ENCODE peak calls at places on chromosomes 7 and 10, in four cellular contexts. One of them, this sample, is unnamed. For H3K4me1, the result is how much of the 10 kb centered on the place peaks cover.

GRCh38 chr7:25559581-25560367 is 331.5 kb upstream of the NPVF start:
- DNase-seq in hepatocyte: no peak
- DNase-seq in A549: no peak
- DNase-seq in psoas muscle: no peak
- DNase-seq in this sample: no peak

GRCh38 chr10:96532523-96532922 is 18.8 kb upstream of the TLL2 start:
- DNase-seq in hepatocyte: no peak
- DNase-seq in A549: no peak
- DNase-seq in psoas muscle: no peak
- DNase-seq in this sample: no peak

GRCh38 chr7:47477191-47478016 is 104.5 kb downstream of the TNS3 start:
- DNase-seq in hepatocyte: no peak
- DNase-seq in A549: no peak
- DNase-seq in psoas muscle: no peak
- DNase-seq in this sample: no peak

GRCh38 chr10:191703-192518 is 56.7 kb downstream of the ZMYND11 start:
- DNase-seq in hepatocyte: no peak
- DNase-seq in A549: no peak
- DNase-seq in psoas muscle: peak
- DNase-seq in this sample: no peak

GRCh38 chr7:104296900-104297299 is 31.5 kb upstream of the LHFPL3 start:
- DNase-seq in hepatocyte: no peak
- DNase-seq in A549: no peak
- DNase-seq in psoas muscle: no peak
- DNase-seq in this sample: no peak

GRCh38 chr10:124670849-124671248 is 73.3 kb downstream of the FAM53B start:
- DNase-seq in hepatocyte: no peak
- DNase-seq in A549: no peak
- DNase-seq in psoas muscle: peak
- DNase-seq in this sample: peak

GRCh38 chr7:519429-519973 is at the start of gene PDGFA:
- DNase-seq in hepatocyte: peak
- DNase-seq in A549: no peak
- DNase-seq in psoas muscle: peak
- DNase-seq in this sample: no peak

GRCh38 chr7:54969190-54969967 is 49.4 kb upstream of the EGFR start:
- DNase-seq in hepatocyte: no peak
- DNase-seq in A549: no peak
- DNase-seq in psoas muscle: no peak
- DNase-seq in this sample: no peak

GRCh38 chr10:101031796-101032636 is 982 bp downstream of the SFXN3 start:
- DNase-seq in hepatocyte: peak
- DNase-seq in A549: peak
- DNase-seq in psoas muscle: peak
- DNase-seq in this sample: peak

GRCh38 chr10:119896937-119897336 is 4.4 kb downstream of the SEC23IP start:
- DNase-seq in hepatocyte: peak
- DNase-seq in A549: no peak
- DNase-seq in psoas muscle: peak
- DNase-seq in this sample: peak

GRCh38 chr7:151863386-151864079 is 13.4 kb downstream of the PRKAG2 start:
- DNase-seq in hepatocyte: no peak
- DNase-seq in A549: no peak
- DNase-seq in psoas muscle: no peak
- DNase-seq in this sample: no peak

GRCh38 chr10:79417731-79418130 is 27.7 kb downstream of the ZCCHC24 start:
- DNase-seq in hepatocyte: no peak
- DNase-seq in A549: no peak
- DNase-seq in psoas muscle: no peak
- DNase-seq in this sample: no peak

GRCh38 chr7:131109011-131109756 is 218.5 kb upstream of the MKLN1 start:
- DNase-seq in hepatocyte: no peak
- DNase-seq in A549: no peak
- DNase-seq in psoas muscle: no peak
- DNase-seq in this sample: no peak

GRCh38 chr7:41116817-41117216 is 586.1 kb downstream of the INHBA start:
- DNase-seq in hepatocyte: no peak
- DNase-seq in A549: no peak
- DNase-seq in psoas muscle: no peak
- DNase-seq in this sample: no peak

GRCh38 chr10:94129393-94130130 is 135.8 kb downstream of the PLCE1 start:
- DNase-seq in hepatocyte: peak
- DNase-seq in A549: peak
- DNase-seq in psoas muscle: no peak
- DNase-seq in this sample: no peak

GRCh38 chr7:41693150-41693997 is 9.5 kb downstream of the INHBA start:
- DNase-seq in hepatocyte: peak
- DNase-seq in A549: no peak
- DNase-seq in psoas muscle: no peak
- DNase-seq in this sample: no peak

GRCh38 chr10:31419394-31420063 is 100.5 kb downstream of the ZEB1 start:
- DNase-seq in hepatocyte: no peak
- DNase-seq in A549: no peak
- DNase-seq in psoas muscle: no peak
- DNase-seq in this sample: no peak

GRCh38 chr10:130479146-130479545 is 343.0 kb downstream of the GLRX3 start:
- DNase-seq in hepatocyte: no peak
- DNase-seq in A549: no peak
- DNase-seq in psoas muscle: no peak
- DNase-seq in this sample: no peak

GRCh38 chr10:28765641-28766040 is 88.3 kb downstream of the BAMBI start:
- DNase-seq in hepatocyte: no peak
- DNase-seq in A549: no peak
- DNase-seq in psoas muscle: no peak
- DNase-seq in this sample: no peak

GRCh38 chr10:70830185-70830584 is 14.4 kb downstream of the SGPL1 start:
- DNase-seq in hepatocyte: no peak
- DNase-seq in A549: no peak
- DNase-seq in psoas muscle: no peak
- DNase-seq in this sample: no peak

GRCh38 chr10:96964131-96964530 is 132.0 kb downstream of the LCOR start:
- DNase-seq in hepatocyte: no peak
- DNase-seq in A549: no peak
- DNase-seq in psoas muscle: no peak
- DNase-seq in this sample: no peak

GRCh38 chr10:13684252-13684791 is 97.6 kb downstream of the PRPF18 start:
- DNase-seq in hepatocyte: no peak
- DNase-seq in A549: no peak
- DNase-seq in psoas muscle: peak
- DNase-seq in this sample: peak

GRCh38 chr7:46071601-46072000 is 150.5 kb upstream of the IGFBP3 start:
- DNase-seq in hepatocyte: no peak
- DNase-seq in A549: no peak
- DNase-seq in psoas muscle: no peak
- DNase-seq in this sample: no peak

GRCh38 chr7:95730493-95731280 is 41.7 kb upstream of the DYNC1I1 start:
- DNase-seq in hepatocyte: no peak
- DNase-seq in A549: no peak
- DNase-seq in psoas muscle: no peak
- DNase-seq in this sample: no peak

GRCh38 chr10:126663328-126663727 is 7.2 kb downstream of the C10orf90 start:
- DNase-seq in hepatocyte: peak
- DNase-seq in A549: no peak
- DNase-seq in psoas muscle: peak
- DNase-seq in this sample: no peak

GRCh38 chr7:141587304-141587703 is 36.1 kb downstream of the AGK start:
- DNase-seq in hepatocyte: no peak
- DNase-seq in A549: no peak
- DNase-seq in psoas muscle: no peak
- DNase-seq in this sample: no peak

GRCh38 chr10:5292196-5292735 is 72.5 kb upstream of the UCN3 start:
- DNase-seq in hepatocyte: no peak
- DNase-seq in A549: no peak
- DNase-seq in psoas muscle: no peak
- DNase-seq in this sample: no peak
- H3K4me1 ChIP-seq in hepatocyte: under half
- H3K4me1 ChIP-seq in A549: under half
- H3K4me1 ChIP-seq in psoas muscle: under half
- H3K4me1 ChIP-seq in this sample: under half

GRCh38 chr7:2106506-2106905 is 126.2 kb downstream of the MAD1L1 start:
- DNase-seq in hepatocyte: no peak
- DNase-seq in A549: no peak
- DNase-seq in psoas muscle: no peak
- DNase-seq in this sample: no peak

GRCh38 chr7:2105917-2106316 is 126.8 kb downstream of the MAD1L1 start:
- DNase-seq in hepatocyte: no peak
- DNase-seq in A549: no peak
- DNase-seq in psoas muscle: no peak
- DNase-seq in this sample: peak

GRCh38 chr7:2105280-2105679 is 127.5 kb downstream of the MAD1L1 start:
- DNase-seq in hepatocyte: no peak
- DNase-seq in A549: no peak
- DNase-seq in psoas muscle: no peak
- DNase-seq in this sample: no peak

GRCh38 chr7:2107386-2108085 is 125.2 kb downstream of the MAD1L1 start:
- DNase-seq in hepatocyte: no peak
- DNase-seq in A549: no peak
- DNase-seq in psoas muscle: no peak
- DNase-seq in this sample: peak

DNA sequence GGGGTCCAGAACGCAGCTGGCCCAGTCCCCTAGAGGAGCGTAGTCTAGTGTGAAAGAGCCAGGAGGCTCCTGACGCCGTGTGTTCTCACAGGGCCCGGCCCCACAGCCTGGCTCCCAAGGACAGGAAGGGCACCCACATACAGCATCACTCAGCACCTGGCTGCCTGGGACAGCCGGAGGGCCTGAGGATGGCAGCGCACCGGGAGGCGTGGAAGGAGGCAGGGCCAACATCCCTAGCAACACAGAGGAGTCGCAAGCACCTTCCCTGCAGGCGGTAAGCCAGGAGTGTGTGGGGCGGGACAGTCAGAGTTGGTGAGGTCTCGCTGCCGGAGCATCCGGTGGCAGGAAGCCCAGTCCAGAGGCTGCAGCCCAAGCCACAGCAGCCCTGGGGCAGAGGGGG is 125.8 kb downstream of the MAD1L1 start:
- DNase-seq in hepatocyte: peak
- DNase-seq in A549: no peak
- DNase-seq in psoas muscle: peak
- DNase-seq in this sample: peak
- H3K4me1 ChIP-seq in hepatocyte: half or more
- H3K4me1 ChIP-seq in A549: under half
- H3K4me1 ChIP-seq in psoas muscle: under half
- H3K4me1 ChIP-seq in this sample: half or more

DNA sequence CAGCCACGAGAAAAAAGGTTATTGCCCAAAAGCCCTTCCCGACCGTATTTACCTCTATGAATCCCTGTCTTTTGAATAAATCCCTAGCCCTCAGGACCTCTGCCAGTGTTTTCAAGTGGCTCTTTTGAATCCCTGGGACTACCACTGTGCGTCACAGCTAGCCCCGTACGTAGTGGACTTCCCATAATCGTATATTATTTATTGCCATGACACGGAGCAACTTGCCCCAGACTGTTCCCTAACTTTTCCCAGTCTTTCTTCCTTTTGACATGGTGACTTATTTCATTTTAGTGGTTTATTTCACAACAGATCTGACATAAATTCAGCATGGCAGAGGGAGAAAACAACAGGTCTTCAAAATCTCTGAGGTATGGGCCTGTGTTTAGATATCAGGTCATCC is 318.6 kb upstream of the KLF6 start:
- DNase-seq in hepatocyte: no peak
- DNase-seq in A549: no peak
- DNase-seq in psoas muscle: no peak
- DNase-seq in this sample: no peak
- H3K4me1 ChIP-seq in hepatocyte: under half
- H3K4me1 ChIP-seq in A549: under half
- H3K4me1 ChIP-seq in psoas muscle: under half
- H3K4me1 ChIP-seq in this sample: under half

DNA sequence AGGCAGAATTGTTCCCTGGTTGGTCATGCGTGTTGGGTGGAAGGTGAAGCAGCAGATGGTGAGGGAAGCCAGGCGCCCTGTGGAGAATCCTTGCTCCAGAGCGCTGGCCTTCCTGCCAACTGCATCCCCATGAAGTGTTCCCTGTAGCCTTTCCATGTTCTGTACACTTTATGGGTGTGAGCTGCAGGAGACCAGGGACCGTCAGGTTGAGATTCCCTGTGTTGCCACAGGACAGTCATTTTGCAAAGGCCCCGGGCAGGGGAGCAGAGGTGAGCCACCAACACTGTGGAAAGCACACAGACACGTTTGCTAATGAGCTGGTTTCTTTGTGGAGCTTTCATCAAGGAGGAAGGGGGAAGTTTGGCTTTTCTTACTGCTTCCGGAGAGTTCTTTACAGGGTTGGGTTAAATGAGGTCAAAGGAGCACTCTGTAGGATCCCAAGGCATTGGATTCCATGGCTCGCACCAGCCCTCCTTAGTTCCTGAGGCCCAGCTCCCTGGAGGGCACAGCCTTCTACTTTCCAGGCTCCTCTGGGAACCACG is 32.1 kb downstream of the TSPAN14 start:
- DNase-seq in hepatocyte: no peak
- DNase-seq in A549: no peak
- DNase-seq in psoas muscle: no peak
- DNase-seq in this sample: no peak
- H3K4me1 ChIP-seq in hepatocyte: under half
- H3K4me1 ChIP-seq in A549: half or more
- H3K4me1 ChIP-seq in psoas muscle: under half
- H3K4me1 ChIP-seq in this sample: under half

DNA sequence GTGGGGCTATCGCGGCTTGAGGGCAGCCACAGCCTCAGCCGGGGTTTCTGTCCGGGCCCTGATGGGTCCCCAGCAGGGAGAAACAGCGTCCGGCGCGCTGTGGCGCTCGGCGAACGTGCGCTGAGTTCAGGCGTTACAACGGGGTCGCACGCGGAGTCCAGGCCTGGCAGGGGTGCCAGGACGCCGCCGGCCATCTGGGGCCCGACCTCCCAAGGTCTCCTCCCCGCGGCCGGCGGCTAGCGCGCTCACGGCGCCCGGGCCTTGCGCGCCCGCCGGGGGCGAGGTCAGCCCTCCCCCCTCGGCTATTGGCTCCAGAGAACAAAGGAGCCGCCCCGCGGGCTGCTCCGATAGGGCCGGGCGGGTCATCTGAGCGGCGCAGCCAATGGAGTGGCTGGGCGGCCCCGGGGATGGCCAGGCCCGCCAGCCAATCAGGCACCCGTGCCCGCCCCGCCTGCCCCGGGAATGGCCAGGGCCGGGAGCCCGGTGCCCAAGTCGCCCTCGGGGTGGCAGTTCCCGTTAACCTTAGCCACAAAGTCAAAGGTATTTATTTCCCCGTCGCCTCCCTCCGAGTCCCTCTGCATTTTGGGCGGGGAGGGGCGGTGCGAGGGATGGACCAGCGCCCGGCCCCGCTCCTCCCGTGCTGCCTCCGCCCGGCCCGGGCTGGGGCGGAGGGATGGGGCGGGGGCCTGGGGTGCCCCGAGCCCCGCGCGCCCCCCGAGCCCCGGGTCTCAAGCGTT is at the start of gene ZNF775:
- DNase-seq in hepatocyte: peak
- DNase-seq in A549: peak
- DNase-seq in psoas muscle: peak
- DNase-seq in this sample: peak
- H3K4me1 ChIP-seq in hepatocyte: half or more
- H3K4me1 ChIP-seq in A549: under half
- H3K4me1 ChIP-seq in psoas muscle: under half
- H3K4me1 ChIP-seq in this sample: under half

This sample was measured in BE2C.